ENCODE peak calls at places on chromosomes 7 and 10, in eight cellular contexts. R is GOT3; U is LoVo; C is NCI-H187; N is epithelial cell of esophagus; S is Caco-2; J is stimulated activated CD4-positive, alpha-beta T cell treated with anti-CD3 and anti-CD28 coated beads, TNF-alpha, amount 100 ng/mL, for 24 hours; D is AML-193. Y is an unnamed sample.

GRCh38 chr7:122217125-122217524 is 73.1 kb upstream of the AASS start:
- DNase-seq in J (no peak), N (peak; percentile 86), C (no peak), U (no peak), R (no peak), S (no peak), D (no peak), Y (no peak)

GRCh38 chr10:30591249-30591670 is 38.3 kb downstream of the LYZL2 start:
- DNase-seq in C (no peak), U (peak; percentile 51), N (peak; percentile 61), J (peak; percentile 12), S (peak; percentile 61), R (no peak), D (peak; percentile 36), Y (peak; percentile 45)

GRCh38 chr10:3782456-3783312 is 2.3 kb downstream of the KLF6 start:
- DNase-seq in R (peak; percentile 47), C (no peak), D (peak; percentile 87), J (no peak), N (peak; percentile 81), S (peak; percentile 65), U (peak; percentile 84), Y (peak; percentile 82)

GRCh38 chr7:908159-908918 is 32.0 kb downstream of the GET4 start:
- DNase-seq in J (no peak), C (no peak), U (no peak), R (no peak), S (no peak), D (no peak), N (no peak), Y (no peak)

GRCh38 chr7:129435414-129435829 is 1.2 kb downstream of the STRIP2 start:
- DNase-seq in D (no peak), S (no peak), C (no peak), J (no peak), N (no peak), U (no peak), R (no peak), Y (no peak)

GRCh38 chr10:105466521-105466920 is 825.4 kb downstream of the SORCS3 start:
- DNase-seq in R (no peak), S (no peak), D (no peak), U (no peak), J (no peak), C (no peak), N (no peak), Y (no peak)

GRCh38 chr10:79063661-79064490 is 4.9 kb upstream of the ZMIZ1 start:
- DNase-seq in J (no peak), R (no peak), N (no peak), S (no peak), D (no peak), C (no peak), U (no peak), Y (no peak)

GRCh38 chr10:75431180-75432111 is at the start of gene LRMDA:
- DNase-seq in C (no peak), R (no peak), S (peak; percentile 77), U (no peak), J (no peak), D (no peak), N (peak; percentile 45), Y (peak; percentile 32)

GRCh38 chr7:109402107-109402506 is 832.4 kb downstream of the DNAJB9 start:
- DNase-seq in D (no peak), J (no peak), U (no peak), C (no peak), N (no peak), S (no peak), R (no peak), Y (no peak)

GRCh38 chr7:141659501-141659900 is 42.5 kb downstream of the DENND11 start:
- DNase-seq in R (no peak), C (no peak), S (no peak), U (no peak), J (no peak), N (no peak), D (no peak), Y (no peak)

GRCh38 chr7:18570441-18570840 is 74.9 kb downstream of the HDAC9 start:
- DNase-seq in U (no peak), N (no peak), D (no peak), R (no peak), C (no peak), J (no peak), S (no peak), Y (no peak)

GRCh38 chr10:788796-789748 is 99.6 kb upstream of the DIP2C start:
- DNase-seq in J (no peak), D (no peak), N (peak; percentile 59), U (peak; percentile 46), C (no peak), S (peak; percentile 91), R (peak; percentile 24), Y (peak; percentile 67)

GRCh38 chr10:72309290-72310240 is 35.8 kb downstream of the DDIT4 start:
- DNase-seq in D (no peak), S (no peak), N (no peak), J (no peak), C (no peak), U (peak; percentile 60), R (no peak), Y (no peak)

GRCh38 chr10:109898666-109899577 is 24.4 kb downstream of the XPNPEP1 start:
- DNase-seq in C (no peak), R (no peak), U (no peak), J (no peak), D (no peak), S (no peak), N (no peak), Y (peak; percentile 31)

GRCh38 chr7:92135100-92135429 is 788 bp upstream of the CYP51A1 start:
- DNase-seq in D (peak; percentile 36), U (no peak), S (peak; percentile 43), N (peak; percentile 47), R (no peak), J (no peak), C (no peak), Y (peak; percentile 26)

GRCh38 chr7:22779697-22780096 is 43.0 kb downstream of the TOMM7 start:
- DNase-seq in C (no peak), R (no peak), U (no peak), N (no peak), S (no peak), D (no peak), J (no peak), Y (no peak)

GRCh38 chr10:125038637-125039036 is 96.7 kb downstream of the ZRANB1 start:
- DNase-seq in N (peak; percentile 50), C (no peak), J (no peak), R (no peak), S (peak; percentile 47), D (no peak), U (peak; percentile 36), Y (peak; percentile 52)

GRCh38 chr10:110434477-110435096 is 63.1 kb upstream of the DUSP5 start:
- DNase-seq in S (no peak), J (no peak), R (no peak), U (no peak), D (no peak), N (no peak), C (no peak), Y (no peak)

GRCh38 chr10:104256335-104257080 is 1.8 kb downstream of the GSTO1 start:
- DNase-seq in R (no peak), D (no peak), N (peak; percentile 22), C (no peak), S (no peak), J (no peak), U (no peak), Y (no peak)

GRCh38 chr10:122494833-122495232 is 33.5 kb downstream of the HTRA1 start:
- DNase-seq in S (no peak), C (no peak), D (no peak), N (peak; percentile 88), R (peak; percentile 33), U (no peak), J (no peak), Y (no peak)

GRCh38 chr7:82507976-82508677 is 64.5 kb upstream of the CACNA2D1 start:
- DNase-seq in R (no peak), D (no peak), C (peak; percentile 57), J (no peak), S (peak; percentile 21), N (no peak), U (no peak), Y (no peak)

Y was measured in mucosa of gallbladder.